ENCODE peak calls at places on chromosomes 5 and 9, in nine cellular contexts. J is GM23248, E is OCI-LY7, D is MM.1S, A is GM23338, X is hepatocyte, W is neural progenitor cell, K is SK-N-SH, S is HCT116. N is an unnamed sample.

GRCh38 chr5:50867140-50867539 is 200.7 kb downstream of the PARP8 start:
- DNase-seq in J (no peak), E (no peak), D (no peak), A (no peak), X (no peak), W (peak; percentile 63), K (no peak), S (no peak), N (no peak)

GRCh38 chr5:173139631-173140030 is 4.7 kb upstream of the BNIP1 start:
- DNase-seq in J (no peak), E (no peak), D (no peak), A (peak; percentile 24), X (no peak), W (no peak), K (no peak), S (no peak), N (no peak)

GRCh38 chr9:107952773-107953172 is 463.2 kb upstream of the KLF4 start:
- DNase-seq in J (no peak), E (no peak), D (no peak), A (no peak), X (no peak), W (no peak), K (no peak), S (no peak), N (no peak)

GRCh38 chr5:113378960-113379541 is 55.7 kb downstream of the TSSK1B start:
- DNase-seq in J (peak; percentile 66), E (peak; percentile 65), D (peak; percentile 70), A (peak; percentile 86), X (peak; percentile 75), W (peak; percentile 72), K (peak; percentile 69), S (peak; percentile 50), N (peak; percentile 77)

GRCh38 chr9:89592963-89593775 is 11.6 kb upstream of the GADD45G start:
- DNase-seq in J (peak; percentile 27), E (no peak), D (no peak), A (peak; percentile 91), X (peak; percentile 58), W (peak; percentile 84), K (no peak), S (no peak), N (peak; percentile 32)

GRCh38 chr9:126605792-126606482 is 7.8 kb upstream of the LMX1B start:
- DNase-seq in J (no peak), E (no peak), D (no peak), A (no peak), X (no peak), W (no peak), K (peak; percentile 5), S (no peak), N (peak; percentile 15)

GRCh38 chr9:89732295-89732951 is 127.6 kb downstream of the GADD45G start:
- DNase-seq in J (no peak), E (no peak), D (no peak), A (no peak), X (peak; percentile 59), W (no peak), K (no peak), S (no peak), N (peak; percentile 25)

GRCh38 chr5:139655727-139656271 is 7.7 kb downstream of the CXXC5 start:
- DNase-seq in J (peak; percentile 80), E (no peak), D (no peak), A (peak; percentile 67), X (peak; percentile 82), W (peak; percentile 67), K (peak; percentile 54), S (no peak), N (no peak)

GRCh38 chr5:134905246-134905996 is 490 bp downstream of the PCBD2 start:
- DNase-seq in J (peak; percentile 78), E (peak; percentile 82), D (peak; percentile 78), A (peak; percentile 71), X (peak; percentile 71), W (peak; percentile 65), K (peak; percentile 66), S (peak; percentile 56), N (peak; percentile 70)

GRCh38 chr5:152688561-152689274 is 283.6 kb upstream of the NMUR2 start:
- DNase-seq in J (peak; percentile 93), E (no peak), D (no peak), A (no peak), X (peak; percentile 61), W (no peak), K (no peak), S (no peak), N (peak; percentile 78)
- TF ChIP-seq EZH2phosphoT487 in J (no peak), E (no peak), D (no peak), A (no peak), X (no peak), W (no peak), K (no peak), S (no peak), N (no peak)

DNA sequence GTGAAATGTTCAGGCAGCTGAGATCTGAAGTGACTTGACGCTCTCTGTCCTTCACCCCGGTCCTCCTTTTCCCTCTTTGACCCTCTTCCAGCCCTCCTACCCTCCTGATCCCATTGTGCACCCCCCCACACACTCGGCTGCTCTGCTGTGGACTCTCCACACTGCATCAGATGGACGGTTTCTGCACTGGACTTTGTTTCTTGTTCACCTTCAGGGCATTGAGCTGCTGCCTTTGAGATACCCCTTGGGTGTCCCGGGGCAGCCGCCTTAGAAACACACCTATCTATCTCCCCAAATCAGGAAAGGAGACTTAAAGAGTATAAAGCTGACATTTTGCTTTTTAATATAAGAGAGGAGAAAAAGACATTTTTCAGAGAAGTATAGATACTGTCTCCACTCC is 27.5 kb downstream of the AMBP start:
- DNase-seq in J (no peak), E (no peak), D (no peak), A (no peak), X (no peak), W (no peak), K (no peak), S (no peak), N (no peak)
- H4K20me1 ChIP-seq in J (no peaks in the 10 kb centered on the region), E (no peaks in the 10 kb centered on the region), D (no peaks in the 10 kb centered on the region), A (no peaks in the 10 kb centered on the region), X (no peaks in the 10 kb centered on the region), W (peaks cover 3% of the 10 kb centered on the region), K (no peaks in the 10 kb centered on the region), S (no peaks in the 10 kb centered on the region), N (no peaks in the 10 kb centered on the region)

DNA sequence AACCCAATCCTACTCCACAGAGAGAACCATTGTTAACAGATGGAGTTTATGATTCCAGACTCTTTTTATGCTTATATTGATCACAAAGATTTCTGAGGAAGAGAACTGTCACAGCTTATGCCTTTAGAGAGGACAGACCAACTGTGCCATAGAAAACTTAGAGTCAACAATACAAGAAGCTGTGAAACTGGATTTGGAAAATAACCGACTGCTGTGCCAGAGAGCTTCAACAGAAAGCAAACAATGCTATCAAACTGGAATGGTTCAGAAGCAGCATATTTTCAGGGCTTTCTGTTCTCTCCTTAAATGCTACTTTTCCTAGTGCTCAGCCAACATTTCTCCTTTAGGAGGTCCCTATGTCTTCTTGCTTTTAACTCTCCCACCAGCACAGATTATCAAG is 5.0 kb downstream of the DCTN4 start:
- DNase-seq in J (no peak), E (no peak), D (no peak), A (no peak), X (no peak), W (no peak), K (no peak), S (no peak), N (no peak)
- H3K79me2 ChIP-seq in J (peaks cover 92% of the 10 kb centered on the region), E (peaks cover 18% of the 10 kb centered on the region), D (peaks cover 77% of the 10 kb centered on the region), A (peaks cover 40% of the 10 kb centered on the region), X (peaks cover 90% of the 10 kb centered on the region), W (peaks cover 43% of the 10 kb centered on the region), K (peaks cover 92% of the 10 kb centered on the region), S (peaks cover 93% of the 10 kb centered on the region), N (peaks cover 82% of the 10 kb centered on the region)

GRCh38 chr9:37410969-37411785 is 11.3 kb upstream of the GRHPR start:
- DNase-seq in J (peak; percentile 55), E (peak; percentile 92), D (no peak), A (peak; percentile 70), X (no peak), W (peak; percentile 36), K (no peak), S (no peak), N (no peak)
- TF ChIP-seq EZH2phosphoT487 in J (no peak), E (no peak), D (no peak), A (no peak), X (no peak), W (no peak), K (no peak), S (no peak), N (no peak)

GRCh38 chr9:133970581-133970900 is 21.6 kb downstream of the VAV2 start:
- DNase-seq in J (no peak), E (no peak), D (no peak), A (no peak), X (no peak), W (no peak), K (no peak), S (no peak), N (no peak)
- H4K20me1 ChIP-seq in J (no peaks in the 10 kb centered on the region), E (no peaks in the 10 kb centered on the region), D (no peaks in the 10 kb centered on the region), A (peaks cover 14% of the 10 kb centered on the region), X (peaks cover 68% of the 10 kb centered on the region), W (peaks cover 78% of the 10 kb centered on the region), K (peaks cover 97% of the 10 kb centered on the region), S (no peaks in the 10 kb centered on the region), N (peaks cover 41% of the 10 kb centered on the region)

DNA sequence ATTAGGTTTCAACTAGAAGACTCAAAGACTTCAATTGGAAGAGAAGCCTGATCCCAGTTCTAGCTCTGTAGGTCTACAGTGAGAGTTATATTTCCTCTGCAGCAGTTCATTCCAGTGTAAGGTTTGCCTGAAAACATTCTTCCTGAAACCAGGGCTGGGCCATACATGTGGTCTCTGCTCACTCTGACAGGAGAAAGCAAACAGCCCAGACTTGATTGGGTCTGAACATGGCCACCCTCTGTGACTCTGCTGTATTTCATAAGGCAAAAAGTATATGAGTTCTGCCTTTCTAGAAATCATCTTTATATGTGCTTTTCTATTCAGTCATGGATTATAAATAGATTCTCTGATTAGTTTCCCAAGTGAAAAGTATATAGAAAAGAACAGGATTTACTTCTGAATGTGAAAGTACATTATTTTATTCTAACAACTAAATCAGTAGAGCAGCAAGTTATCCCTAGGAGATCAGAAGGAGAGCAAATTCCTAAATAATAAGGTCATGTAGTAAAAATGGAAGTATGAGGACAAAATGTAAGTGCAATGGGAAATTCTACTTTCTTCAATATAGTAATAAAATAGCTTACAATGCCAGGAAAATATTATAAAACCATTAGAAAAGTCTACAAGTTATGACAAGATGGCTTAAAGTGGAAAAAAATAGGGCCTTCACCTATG is 144.3 kb downstream of the EFNA5 start:
- DNase-seq in J (no peak), E (no peak), D (no peak), A (no peak), X (no peak), W (no peak), K (no peak), S (no peak), N (no peak)
- H3K79me2 ChIP-seq in J (no peaks in the 10 kb centered on the region), E (no peaks in the 10 kb centered on the region), D (no peaks in the 10 kb centered on the region), A (peaks cover 5% of the 10 kb centered on the region), X (peaks cover 57% of the 10 kb centered on the region), W (peaks cover 100% of the 10 kb centered on the region), K (no peaks in the 10 kb centered on the region), S (no peaks in the 10 kb centered on the region), N (peaks cover 17% of the 10 kb centered on the region)